ENCODE peak calls at places on chromosomes 7 and 10, in seven cellular contexts. N, J, U, C, P, K and S are unnamed samples.
A peak's percentile ranks its signal among the peaks of the same experiment; 100 is the strongest.

GRCh38 chr10:69914373-69915268 is 112.9 kb downstream of the COL13A1 start:
- DNase-seq in N (no peak), C (peak; percentile 28), U (peak; percentile 77), K (peak; percentile 47), P (peak; percentile 62), J (no peak), S (peak; percentile 71)

GRCh38 chr10:132185601-132186487 is 904 bp upstream of the DPYSL4 start:
- DNase-seq in U (peak; percentile 41), N (peak; percentile 81), P (no peak), K (no peak), C (no peak), J (no peak), S (no peak)

GRCh38 chr10:97999066-97999908 is 31.1 kb downstream of the CRTAC1 start:
- DNase-seq in C (no peak), N (no peak), K (no peak), P (no peak), J (no peak), U (no peak), S (no peak)

GRCh38 chr7:585229-585711 is 65.6 kb upstream of the PDGFA start:
- DNase-seq in J (no peak), U (no peak), N (peak; percentile 34), K (no peak), C (no peak), P (no peak), S (no peak)

GRCh38 chr10:373516-374309 is 238.5 kb downstream of the ZMYND11 start:
- DNase-seq in U (no peak), J (no peak), N (no peak), C (no peak), K (peak; percentile 17), P (no peak), S (no peak)

GRCh38 chr7:143979359-143979758 is 20.8 kb upstream of the OR6B1 start:
- DNase-seq in C (peak; percentile 22), U (no peak), J (no peak), K (no peak), N (no peak), P (no peak), S (no peak)

GRCh38 chr7:108515636-108516035 is 10.3 kb downstream of the PNPLA8 start:
- DNase-seq in P (no peak), C (no peak), K (no peak), U (no peak), J (no peak), N (no peak), S (no peak)

GRCh38 chr10:31926765-31927596 is 1.6 kb downstream of the ARHGAP12 start:
- DNase-seq in K (no peak), C (no peak), U (no peak), J (no peak), N (no peak), P (no peak), S (no peak)

GRCh38 chr7:51317582-51317910 is 937 bp upstream of the COBL start:
- DNase-seq in C (no peak), J (no peak), K (no peak), U (no peak), N (no peak), P (no peak), S (no peak)

GRCh38 chr10:50421026-50421719 is 169.9 kb upstream of the ASAH2 start:
- DNase-seq in N (no peak), J (no peak), K (peak; percentile 16), C (peak; percentile 13), U (peak; percentile 42), P (peak; percentile 41), S (peak; percentile 30)

GRCh38 chr7:72546586-72546985 is 134.4 kb upstream of the CALN1 start:
- DNase-seq in U (no peak), N (no peak), C (no peak), P (no peak), J (no peak), K (no peak), S (no peak)

GRCh38 chr10:64867501-64867962 is 1346.3 kb downstream of the REEP3 start:
- DNase-seq in N (no peak), P (no peak), U (no peak), J (no peak), K (no peak), C (no peak), S (no peak)

GRCh38 chr10:73590881-73591577 is at the start of gene USP54:
- DNase-seq in C (no peak), J (no peak), N (no peak), K (no peak), P (peak; percentile 14), U (peak; percentile 45), S (no peak)

GRCh38 chr10:126147866-126148578 is 240.3 kb downstream of the ADAM12 start:
- DNase-seq in P (no peak), K (no peak), J (no peak), U (peak; percentile 13), N (no peak), C (no peak), S (no peak)

GRCh38 chr7:95478139-95479037 is 7.4 kb upstream of the ASB4 start:
- DNase-seq in P (no peak), N (no peak), K (no peak), C (no peak), J (no peak), U (peak; percentile 51), S (no peak)

GRCh38 chr7:106563466-106564150 is 97.3 kb downstream of the CCDC71L start:
- DNase-seq in U (no peak), N (no peak), K (no peak), C (no peak), J (no peak), P (no peak), S (no peak)

GRCh38 chr7:21497072-21497471 is 45.8 kb upstream of the DNAH11 start:
- DNase-seq in U (no peak), N (no peak), C (no peak), J (no peak), P (no peak), K (no peak), S (no peak)

GRCh38 chr7:84701524-84702306 is 485.1 kb downstream of the SEMA3D start:
- DNase-seq in N (no peak), K (peak; percentile 84), P (no peak), J (no peak), C (peak; percentile 46), U (peak; percentile 28), S (no peak)

GRCh38 chr10:106111241-106111640 is 1053.3 kb downstream of the SORCS1 start:
- DNase-seq in J (no peak), K (no peak), P (no peak), N (no peak), C (no peak), U (no peak), S (no peak)

GRCh38 chr7:1829111-1829510 is 159.0 kb downstream of the ELFN1 start:
- DNase-seq in K (no peak), C (no peak), J (peak; percentile 41), U (no peak), N (peak; percentile 49), P (no peak), S (no peak)

GRCh38 chr10:4883079-4883739 is 57.2 kb downstream of the AKR1E2 start:
- DNase-seq in U (no peak), K (peak; percentile 50), C (no peak), J (no peak), N (no peak), P (no peak), S (no peak)

GRCh38 chr10:94524146-94524545 is 21.4 kb upstream of the HELLS start:
- DNase-seq in P (no peak), J (no peak), N (no peak), K (peak; percentile 32), U (no peak), C (no peak), S (no peak)

GRCh38 chr7:155985518-155986427 is 173.5 kb upstream of the SHH start:
- DNase-seq in J (peak; percentile 24), U (no peak), P (no peak), K (no peak), N (peak; percentile 41), C (no peak), S (peak; percentile 29)
- H3K9me3 ChIP-seq in J (no peaks in the 10 kb centered on the region), U (no peaks in the 10 kb centered on the region), P (no peaks in the 10 kb centered on the region), K (no peaks in the 10 kb centered on the region), N (no peaks in the 10 kb centered on the region), C (no peaks in the 10 kb centered on the region), S (peaks cover 4% of the 10 kb centered on the region)

GRCh38 chr7:123538189-123538714 is 3.9 kb upstream of the IQUB start:
- DNase-seq in U (no peak), C (peak; percentile 36), K (peak; percentile 26), N (no peak), J (no peak), P (no peak), S (no peak)
- H3K9me3 ChIP-seq in U (no peaks in the 10 kb centered on the region), C (no peaks in the 10 kb centered on the region), K (no peaks in the 10 kb centered on the region), N (no peaks in the 10 kb centered on the region), J (no peaks in the 10 kb centered on the region), P (no peaks in the 10 kb centered on the region), S (no peaks in the 10 kb centered on the region)

DNA sequence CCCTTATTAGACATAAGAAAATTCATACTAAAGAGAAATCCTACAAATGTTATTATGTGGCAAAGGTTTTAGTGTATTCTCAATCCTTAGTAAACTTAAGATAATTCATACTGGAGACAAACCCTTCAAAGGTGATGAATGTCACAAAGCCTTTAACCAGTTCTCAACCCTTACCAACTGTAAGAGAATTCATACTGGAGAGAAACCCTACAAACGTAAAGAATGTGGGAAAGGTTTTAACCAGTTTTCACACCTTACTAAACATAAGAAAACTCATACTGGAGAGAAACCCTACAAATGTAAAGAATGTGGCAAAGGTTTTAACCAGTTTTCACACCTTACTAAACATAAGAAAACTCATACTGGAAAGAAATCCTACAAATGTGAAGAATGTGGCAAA is 93.2 kb downstream of the ZNF680 start:
- DNase-seq in U (no peak), J (no peak), N (no peak), K (no peak), C (no peak), P (no peak), S (no peak)
- H3K9me3 ChIP-seq in U (no peaks in the 10 kb centered on the region), J (no peaks in the 10 kb centered on the region), N (peaks cover 84% of the 10 kb centered on the region), K (no peaks in the 10 kb centered on the region), C (peaks cover 28% of the 10 kb centered on the region), P (peaks cover 52% of the 10 kb centered on the region), S (no peaks in the 10 kb centered on the region)

GRCh38 chr7:157678503-157678902 is 341.7 kb downstream of the DNAJB6 start:
- DNase-seq in C (no peak), P (no peak), J (no peak), U (no peak), K (no peak), N (no peak), S (peak; percentile 25)
- H3K9me3 ChIP-seq in C (no peaks in the 10 kb centered on the region), P (no peaks in the 10 kb centered on the region), J (no peaks in the 10 kb centered on the region), U (no peaks in the 10 kb centered on the region), K (no peaks in the 10 kb centered on the region), N (no peaks in the 10 kb centered on the region), S (no peaks in the 10 kb centered on the region)

GRCh38 chr10:43201545-43202131 is 63.4 kb downstream of the CSGALNACT2 start:
- DNase-seq in U (peak; percentile 17), N (no peak), K (no peak), J (no peak), P (peak; percentile 4), C (no peak), S (peak; percentile 15)

GRCh38 chr10:43198682-43199005 is 60.4 kb downstream of the CSGALNACT2 start:
- DNase-seq in U (no peak), J (no peak), K (no peak), P (no peak), N (no peak), C (no peak), S (peak; percentile 13)

GRCh38 chr10:43200538-43201390 is 62.5 kb downstream of the CSGALNACT2 start:
- DNase-seq in U (peak; percentile 14), N (no peak), J (no peak), P (no peak), C (no peak), K (no peak), S (no peak)

GRCh38 chr10:43199088-43199683 is 60.9 kb downstream of the CSGALNACT2 start:
- DNase-seq in K (no peak), J (no peak), P (peak; percentile 4), U (no peak), N (no peak), C (no peak), S (no peak)

GRCh38 chr10:43199684-43200537 is 61.7 kb downstream of the CSGALNACT2 start:
- DNase-seq in N (no peak), P (peak; percentile 2), C (no peak), K (no peak), U (no peak), J (no peak), S (peak; percentile 59)
- H3K9me3 ChIP-seq in N (no peaks in the 10 kb centered on the region), P (no peaks in the 10 kb centered on the region), C (no peaks in the 10 kb centered on the region), K (no peaks in the 10 kb centered on the region), U (no peaks in the 10 kb centered on the region), J (no peaks in the 10 kb centered on the region), S (no peaks in the 10 kb centered on the region)